ENCODE peak calls at places on chromosomes 4 and X, in four cellular contexts. Y, D, K and V are unnamed samples.

GRCh38 chr4:135249006-135249405 is 1047.4 kb upstream of the PABPC4L start:
- DNase-seq in Y (no peak), D (no peak), K (no peak), V (no peak)

GRCh38 chrX:1558761-1559468 is 21.9 kb upstream of the P2RY8 start:
- DNase-seq in Y (no peak), D (no peak), K (no peak), V (no peak)

GRCh38 chr4:150940123-150940522 is 75.0 kb downstream of the LRBA start:
- DNase-seq in Y (no peak), D (no peak), K (no peak), V (no peak)

GRCh38 chr4:15031993-15032660 is 29.8 kb downstream of the CPEB2 start:
- DNase-seq in Y (no peak), D (no peak), K (no peak), V (no peak)

GRCh38 chrX:74420194-74421035 is 878 bp upstream of the SLC16A2 start:
- DNase-seq in Y (peak), D (peak), K (peak), V (no peak)

GRCh38 chrX:136768469-136769084 is 12.2 kb downstream of the ARHGEF6 start:
- DNase-seq in Y (peak), D (peak), K (peak), V (no peak)

GRCh38 chr4:140103676-140104075 is 50.3 kb downstream of the MAML3 start:
- DNase-seq in Y (peak), D (no peak), K (no peak), V (no peak)

GRCh38 chr4:164446516-164446915 is 307.4 kb upstream of the SMIM31 start:
- DNase-seq in Y (peak), D (no peak), K (no peak), V (no peak)

GRCh38 chrX:7746861-7747260 is 96.1 kb upstream of the VCX start:
- DNase-seq in Y (peak), D (no peak), K (no peak), V (no peak)

GRCh38 chr4:184428787-184429186 is 45.6 kb downstream of the IRF2 start:
- DNase-seq in Y (no peak), D (no peak), K (no peak), V (no peak)

GRCh38 chr4:159598602-159599001 is 495.7 kb downstream of the RAPGEF2 start:
- DNase-seq in Y (no peak), D (no peak), K (no peak), V (no peak)

GRCh38 chrX:46408553-46409407 is 136.4 kb downstream of the ZNF674 start:
- DNase-seq in Y (peak), D (peak), K (peak), V (peak)

GRCh38 chrX:143988356-143988755 is 104.5 kb downstream of the UBE2NL start:
- DNase-seq in Y (no peak), D (no peak), K (no peak), V (no peak)

GRCh38 chr4:23455482-23455881 is 434.4 kb downstream of the PPARGC1A start:
- DNase-seq in Y (peak), D (no peak), K (no peak), V (no peak)

GRCh38 chr4:73843369-73843768 is 6.9 kb downstream of the CXCL6 start:
- DNase-seq in Y (peak), D (no peak), K (no peak), V (no peak)

GRCh38 chr4:126757219-126757618 is 875.5 kb upstream of the INTU start:
- DNase-seq in Y (no peak), D (no peak), K (no peak), V (no peak)

GRCh38 chrX:9231491-9231890 is 197.6 kb upstream of the FAM9B start:
- DNase-seq in Y (peak), D (no peak), K (no peak), V (no peak)

GRCh38 chrX:136954930-136955329 is 74.4 kb upstream of the RBMX start:
- DNase-seq in Y (peak), D (no peak), K (no peak), V (no peak)

GRCh38 chrX:138711399-138712347 is at the start of gene FGF13:
- DNase-seq in Y (peak), D (no peak), K (peak), V (no peak)

GRCh38 chrX:41922125-41922521 is 1.2 kb downstream of the CASK start:
- DNase-seq in Y (peak), D (no peak), K (no peak), V (no peak)

GRCh38 chr4:140003851-140004579 is 150.0 kb downstream of the MAML3 start:
- DNase-seq in Y (no peak), D (no peak), K (no peak), V (no peak)

GRCh38 chr4:135429528-135429927 is 1227.9 kb upstream of the PABPC4L start:
- DNase-seq in Y (no peak), D (no peak), K (no peak), V (no peak)

GRCh38 chr4:139633661-139634060 is 32.0 kb upstream of the MGST2 start:
- DNase-seq in Y (peak), D (no peak), K (peak), V (no peak)

GRCh38 chrX:37349131-37350033 is at the start of gene PRRG1:
- DNase-seq in Y (peak), D (peak), K (peak), V (no peak)

GRCh38 chrX:46710425-46710824 is 48.5 kb downstream of the SLC9A7 start:
- DNase-seq in Y (peak), D (no peak), K (no peak), V (no peak)

GRCh38 chr4:111399523-111400135 is 745.6 kb upstream of the FAM241A start:
- DNase-seq in Y (no peak), D (no peak), K (no peak), V (no peak)

GRCh38 chrX:111387470-111387869 is 24.5 kb downstream of the DCX start:
- DNase-seq in Y (no peak), D (no peak), K (no peak), V (no peak)

GRCh38 chr4:113436360-113436759 is 325.2 kb downstream of the CAMK2D start:
- DNase-seq in Y (peak), D (peak), K (no peak), V (no peak)

GRCh38 chrX:46255066-46255465 is 290.2 kb downstream of the ZNF674 start:
- DNase-seq in Y (no peak), D (no peak), K (no peak), V (no peak)

GRCh38 chrX:45803383-45803921 is 602.8 kb upstream of the DIPK2B start:
- DNase-seq in Y (peak), D (no peak), K (no peak), V (no peak)

GRCh38 chr4:106588906-106589305 is 220.3 kb upstream of the GIMD1 start:
- DNase-seq in Y (no peak), D (no peak), K (no peak), V (no peak)

GRCh38 chr4:67875011-67875410 is 8.8 kb downstream of the TMPRSS11D start:
- DNase-seq in Y (peak), D (no peak), K (no peak), V (no peak)

GRCh38 chrX:18422325-18422724 is 3.1 kb upstream of the CDKL5 start:
- DNase-seq in Y (peak), D (no peak), K (no peak), V (no peak)

GRCh38 chr4:3440011-3440410 is 1.8 kb upstream of the HGFAC start:
- DNase-seq in Y (no peak), D (no peak), K (no peak), V (no peak)

GRCh38 chrX:37348237-37349130 is 680 bp upstream of the PRRG1 start:
- DNase-seq in Y (no peak), D (no peak), K (no peak), V (no peak)

GRCh38 chr4:172169871-172170270 is 356.7 kb downstream of the GALNTL6 start:
- DNase-seq in Y (no peak), D (no peak), K (no peak), V (no peak)

DNA sequence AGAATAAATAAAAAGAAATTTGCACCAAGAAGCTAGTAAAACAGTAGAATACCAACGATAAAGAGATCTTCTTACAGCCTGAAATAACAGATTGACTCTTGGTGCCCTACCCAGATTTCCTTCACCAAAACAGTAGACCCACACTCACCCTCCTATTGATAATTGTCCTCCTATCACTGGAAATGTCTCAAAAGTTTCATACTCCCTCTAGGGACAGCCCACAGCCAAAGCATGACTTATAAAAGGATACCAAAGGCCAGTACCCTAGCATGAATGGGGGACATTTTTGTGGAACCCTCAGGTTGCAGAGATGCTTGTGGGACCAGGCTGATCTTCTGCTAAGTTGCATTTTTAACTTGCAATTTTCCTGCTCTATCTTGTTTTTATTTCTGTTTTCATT is 104.1 kb downstream of the INPP4B start:
- DNase-seq in Y (no peak), D (no peak), K (no peak), V (no peak)
- TF ChIP-seq CTCF in Y (no peak), D (no peak), K (no peak), V (no peak)

GRCh38 chrX:5236096-5236495 is 992.6 kb downstream of the NLGN4X start:
- DNase-seq in Y (peak), D (no peak), K (no peak), V (no peak)
- TF ChIP-seq CTCF in Y (peak), D (no peak), K (no peak), V (no peak)

GRCh38 chrX:40314070-40314469 is 216.3 kb upstream of the BCOR start:
- DNase-seq in Y (no peak), D (no peak), K (no peak), V (no peak)
- TF ChIP-seq CTCF in Y (no peak), D (no peak), K (no peak), V (no peak)

GRCh38 chrX:106999002-106999975 is 723 bp downstream of the MORC4 start:
- DNase-seq in Y (peak), D (peak), K (peak), V (peak)
- TF ChIP-seq CTCF in Y (peak), D (no peak), K (peak), V (no peak)

GRCh38 chr4:7189066-7189465 is 3.3 kb upstream of the SORCS2 start:
- DNase-seq in Y (no peak), D (no peak), K (no peak), V (no peak)
- TF ChIP-seq CTCF in Y (no peak), D (no peak), K (no peak), V (no peak)

DNA sequence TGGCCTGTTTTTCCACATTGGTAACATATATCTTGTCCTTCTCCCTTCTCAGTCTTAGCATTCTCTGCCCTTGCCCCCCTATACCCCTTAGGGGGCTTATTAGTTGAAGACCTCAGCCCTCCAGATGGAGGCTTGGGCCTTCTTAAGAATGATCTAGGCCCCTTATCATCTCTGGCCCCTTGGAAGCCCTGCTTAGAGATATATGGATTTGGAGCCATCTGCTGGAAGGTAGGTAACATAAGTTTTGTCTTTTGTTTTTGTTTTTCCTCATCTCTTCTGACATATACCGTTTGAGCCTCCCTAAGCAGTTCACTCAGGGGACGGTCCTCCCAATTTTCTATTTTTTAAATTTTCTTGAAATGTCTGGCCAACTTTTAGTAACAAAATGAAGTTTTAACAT is 48.3 kb upstream of the NAP1L2 start:
- DNase-seq in Y (peak), D (no peak), K (no peak), V (no peak)
- TF ChIP-seq CTCF in Y (peak), D (no peak), K (no peak), V (no peak)

GRCh38 chrX:96841325-96841724 is 42.4 kb upstream of the RPA4 start:
- DNase-seq in Y (no peak), D (no peak), K (no peak), V (no peak)

GRCh38 chrX:96837808-96838207 is 45.9 kb upstream of the RPA4 start:
- DNase-seq in Y (no peak), D (no peak), K (no peak), V (no peak)

GRCh38 chrX:96846841-96847240 is 36.9 kb upstream of the RPA4 start:
- DNase-seq in Y (no peak), D (no peak), K (no peak), V (no peak)

GRCh38 chrX:96843566-96843965 is 40.1 kb upstream of the RPA4 start:
- DNase-seq in Y (no peak), D (no peak), K (no peak), V (no peak)
- TF ChIP-seq CTCF in Y (no peak), D (no peak), K (no peak), V (no peak)